ENCODE peak calls at places on chromosome 4, in seven cellular contexts. F is H54; S is activated gamma-delta T cell treated with anti-CD3 and anti-CD28 coated beads, Interleukin-2, amount 50 U/mL, for 16 hours; A is DMS153; X is activated CD4-positive, alpha-beta T cell treated with anti-CD3 and anti-CD28 coated beads, Interleukin-2, amount 50 U/mL, for 1 hour; H is left lung; N is glutamatergic neuron. W is an unnamed sample.
A peak's percentile ranks its signal among the peaks of the same experiment; 100 is the strongest.

GRCh38 chr4:25727711-25728493 is 72.3 kb downstream of the SLC34A2 start:
- DNase-seq in F (no peak), S (no peak), A (no peak), X (no peak), H (no peak), N (no peak), W (no peak)

GRCh38 chr4:88526221-88526815 is 2.7 kb upstream of the PYURF start:
- DNase-seq in F (no peak), S (no peak), A (no peak), X (no peak), H (no peak), N (no peak), W (peak; percentile 59)

GRCh38 chr4:154349829-154350228 is 141.8 kb downstream of the DCHS2 start:
- DNase-seq in F (no peak), S (no peak), A (no peak), X (no peak), H (no peak), N (no peak), W (peak; percentile 6)

GRCh38 chr4:36173923-36174322 is 70.4 kb downstream of the ARAP2 start:
- DNase-seq in F (no peak), S (no peak), A (no peak), X (no peak), H (no peak), N (no peak), W (no peak)

GRCh38 chr4:81352476-81352875 is 119.2 kb downstream of the RASGEF1B start:
- DNase-seq in F (no peak), S (no peak), A (no peak), X (no peak), H (no peak), N (no peak), W (no peak)

GRCh38 chr4:60637976-60638375 is 562.1 kb upstream of the ADGRL3 start:
- DNase-seq in F (no peak), S (no peak), A (no peak), X (no peak), H (no peak), N (peak; percentile 51), W (no peak)

GRCh38 chr4:56655209-56655626 is 25.9 kb downstream of the HOPX start:
- DNase-seq in F (no peak), S (no peak), A (no peak), X (peak; percentile 3), H (no peak), N (peak; percentile 60), W (no peak)

GRCh38 chr4:38948551-38948950 is 80.9 kb downstream of the FAM114A1 start:
- DNase-seq in F (peak; percentile 7), S (no peak), A (no peak), X (no peak), H (no peak), N (no peak), W (no peak)

GRCh38 chr4:184309241-184310170 is 91.8 kb upstream of the ENPP6 start:
- DNase-seq in F (no peak), S (peak; percentile 9), A (no peak), X (no peak), H (no peak), N (no peak), W (no peak)

W was measured in CD4-positive, CD25-positive, alpha-beta regulatory T cell.